ENCODE peak calls at places on chromosomes 2 and 18, in ten cellular contexts. One of them, this sample, is unnamed.
A peak's percentile ranks its signal among the peaks of the same experiment; 100 is the strongest.

GRCh38 chr2:225993430-225993829 is 593.9 kb downstream of the NYAP2 start:
- DNase-seq in prostate gland: no peak
- DNase-seq in H1: no peak
- DNase-seq in HL-60: no peak
- DNase-seq in endothelial cell of umbilical vein: no peak
- DNase-seq in upper lobe of left lung: no peak
- DNase-seq in transverse colon: no peak
- DNase-seq in stomach: no peak
- DNase-seq in HepG2: no peak
- DNase-seq in sigmoid colon: no peak
- DNase-seq in this sample: no peak

GRCh38 chr2:227853765-227854271 is 17.6 kb upstream of the DAW1 start:
- DNase-seq in prostate gland: no peak
- DNase-seq in H1: no peak
- DNase-seq in HL-60: no peak
- DNase-seq in endothelial cell of umbilical vein: no peak
- DNase-seq in upper lobe of left lung: no peak
- DNase-seq in transverse colon: no peak
- DNase-seq in stomach: no peak
- DNase-seq in HepG2: no peak
- DNase-seq in sigmoid colon: no peak
- DNase-seq in this sample: no peak

GRCh38 chr18:24395049-24395780 is 2.4 kb downstream of the OSBPL1A start:
- DNase-seq in prostate gland: no peak
- DNase-seq in H1: no peak
- DNase-seq in HL-60: no peak
- DNase-seq in endothelial cell of umbilical vein: no peak
- DNase-seq in upper lobe of left lung: no peak
- DNase-seq in transverse colon: no peak
- DNase-seq in stomach: no peak
- DNase-seq in HepG2: no peak
- DNase-seq in sigmoid colon: no peak
- DNase-seq in this sample: no peak

GRCh38 chr2:119106301-119106897 is 52.2 kb downstream of the C1QL2 start:
- DNase-seq in prostate gland: no peak
- DNase-seq in H1: no peak
- DNase-seq in HL-60: no peak
- DNase-seq in endothelial cell of umbilical vein: no peak
- DNase-seq in upper lobe of left lung: no peak
- DNase-seq in transverse colon: peak; percentile 24
- DNase-seq in stomach: peak; percentile 43
- DNase-seq in HepG2: peak; percentile 35
- DNase-seq in sigmoid colon: peak; percentile 12
- DNase-seq in this sample: peak; percentile 39

GRCh38 chr2:170467568-170468422 is 247.3 kb upstream of the SP5 start:
- DNase-seq in prostate gland: no peak
- DNase-seq in H1: no peak
- DNase-seq in HL-60: no peak
- DNase-seq in endothelial cell of umbilical vein: no peak
- DNase-seq in upper lobe of left lung: no peak
- DNase-seq in transverse colon: no peak
- DNase-seq in stomach: no peak
- DNase-seq in HepG2: no peak
- DNase-seq in sigmoid colon: no peak
- DNase-seq in this sample: no peak

GRCh38 chr2:651961-652373 is 25.2 kb downstream of the TMEM18 start:
- DNase-seq in prostate gland: peak; percentile 2
- DNase-seq in H1: no peak
- DNase-seq in HL-60: no peak
- DNase-seq in endothelial cell of umbilical vein: no peak
- DNase-seq in upper lobe of left lung: peak; percentile 44
- DNase-seq in transverse colon: no peak
- DNase-seq in stomach: peak; percentile 10
- DNase-seq in HepG2: no peak
- DNase-seq in sigmoid colon: no peak
- DNase-seq in this sample: peak; percentile 75

GRCh38 chr2:138421971-138422335 is 79.6 kb upstream of the SPOPL start:
- DNase-seq in prostate gland: no peak
- DNase-seq in H1: no peak
- DNase-seq in HL-60: no peak
- DNase-seq in endothelial cell of umbilical vein: peak; percentile 83
- DNase-seq in upper lobe of left lung: no peak
- DNase-seq in transverse colon: no peak
- DNase-seq in stomach: no peak
- DNase-seq in HepG2: no peak
- DNase-seq in sigmoid colon: no peak
- DNase-seq in this sample: no peak

GRCh38 chr2:166375736-166376487 is at the start of gene SCN9A:
- DNase-seq in prostate gland: peak; percentile 62
- DNase-seq in H1: peak; percentile 67
- DNase-seq in HL-60: no peak
- DNase-seq in endothelial cell of umbilical vein: peak; percentile 59
- DNase-seq in upper lobe of left lung: peak; percentile 93
- DNase-seq in transverse colon: peak; percentile 89
- DNase-seq in stomach: peak; percentile 69
- DNase-seq in HepG2: peak; percentile 82
- DNase-seq in sigmoid colon: peak; percentile 89
- DNase-seq in this sample: no peak

GRCh38 chr18:77905011-77905410 is 655.4 kb downstream of the GALR1 start:
- DNase-seq in prostate gland: no peak
- DNase-seq in H1: no peak
- DNase-seq in HL-60: no peak
- DNase-seq in endothelial cell of umbilical vein: no peak
- DNase-seq in upper lobe of left lung: peak; percentile 64
- DNase-seq in transverse colon: no peak
- DNase-seq in stomach: no peak
- DNase-seq in HepG2: no peak
- DNase-seq in sigmoid colon: no peak
- DNase-seq in this sample: no peak

GRCh38 chr2:220277445-220277960 is 650.1 kb downstream of the SLC4A3 start:
- DNase-seq in prostate gland: peak; percentile 89
- DNase-seq in H1: no peak
- DNase-seq in HL-60: no peak
- DNase-seq in endothelial cell of umbilical vein: no peak
- DNase-seq in upper lobe of left lung: no peak
- DNase-seq in transverse colon: no peak
- DNase-seq in stomach: peak; percentile 84
- DNase-seq in HepG2: no peak
- DNase-seq in sigmoid colon: no peak
- DNase-seq in this sample: no peak

GRCh38 chr2:182132605-182133004 is 147.0 kb downstream of the PPP1R1C start:
- DNase-seq in prostate gland: no peak
- DNase-seq in H1: no peak
- DNase-seq in HL-60: no peak
- DNase-seq in endothelial cell of umbilical vein: peak; percentile 65
- DNase-seq in upper lobe of left lung: no peak
- DNase-seq in transverse colon: no peak
- DNase-seq in stomach: no peak
- DNase-seq in HepG2: no peak
- DNase-seq in sigmoid colon: no peak
- DNase-seq in this sample: no peak

GRCh38 chr2:159873136-159873728 is 75.2 kb upstream of the CD302 start:
- DNase-seq in prostate gland: no peak
- DNase-seq in H1: no peak
- DNase-seq in HL-60: no peak
- DNase-seq in endothelial cell of umbilical vein: no peak
- DNase-seq in upper lobe of left lung: no peak
- DNase-seq in transverse colon: no peak
- DNase-seq in stomach: no peak
- DNase-seq in HepG2: no peak
- DNase-seq in sigmoid colon: no peak
- DNase-seq in this sample: no peak

GRCh38 chr18:12701161-12701560 is 1.4 kb downstream of the CEP76 start:
- DNase-seq in prostate gland: no peak
- DNase-seq in H1: no peak
- DNase-seq in HL-60: no peak
- DNase-seq in endothelial cell of umbilical vein: no peak
- DNase-seq in upper lobe of left lung: no peak
- DNase-seq in transverse colon: no peak
- DNase-seq in stomach: no peak
- DNase-seq in HepG2: no peak
- DNase-seq in sigmoid colon: no peak
- DNase-seq in this sample: no peak

GRCh38 chr2:64987963-64988419 is 1.2 kb upstream of the SLC1A4 start:
- DNase-seq in prostate gland: no peak
- DNase-seq in H1: no peak
- DNase-seq in HL-60: peak; percentile 82
- DNase-seq in endothelial cell of umbilical vein: peak; percentile 91
- DNase-seq in upper lobe of left lung: no peak
- DNase-seq in transverse colon: no peak
- DNase-seq in stomach: no peak
- DNase-seq in HepG2: peak; percentile 74
- DNase-seq in sigmoid colon: no peak
- DNase-seq in this sample: no peak

GRCh38 chr2:53739057-53739456 is 28.5 kb upstream of the CHAC2 start:
- DNase-seq in prostate gland: no peak
- DNase-seq in H1: no peak
- DNase-seq in HL-60: no peak
- DNase-seq in endothelial cell of umbilical vein: no peak
- DNase-seq in upper lobe of left lung: no peak
- DNase-seq in transverse colon: no peak
- DNase-seq in stomach: no peak
- DNase-seq in HepG2: no peak
- DNase-seq in sigmoid colon: no peak
- DNase-seq in this sample: no peak

GRCh38 chr2:105903051-105903674 is 158.5 kb downstream of the NCK2 start:
- DNase-seq in prostate gland: no peak
- DNase-seq in H1: no peak
- DNase-seq in HL-60: no peak
- DNase-seq in endothelial cell of umbilical vein: no peak
- DNase-seq in upper lobe of left lung: no peak
- DNase-seq in transverse colon: no peak
- DNase-seq in stomach: no peak
- DNase-seq in HepG2: no peak
- DNase-seq in sigmoid colon: no peak
- DNase-seq in this sample: no peak
- TF ChIP-seq POLR2AphosphoS5 in prostate gland: no peak
- TF ChIP-seq POLR2AphosphoS5 in H1: no peak
- TF ChIP-seq POLR2AphosphoS5 in HL-60: no peak
- TF ChIP-seq POLR2AphosphoS5 in endothelial cell of umbilical vein: no peak
- TF ChIP-seq POLR2AphosphoS5 in upper lobe of left lung: no peak
- TF ChIP-seq POLR2AphosphoS5 in transverse colon: no peak
- TF ChIP-seq POLR2AphosphoS5 in stomach: no peak
- TF ChIP-seq POLR2AphosphoS5 in HepG2: no peak
- TF ChIP-seq POLR2AphosphoS5 in sigmoid colon: no peak
- TF ChIP-seq POLR2AphosphoS5 in this sample: no peak

GRCh38 chr2:17476060-17476459 is 42.2 kb downstream of the RAD51AP2 start:
- DNase-seq in prostate gland: no peak
- DNase-seq in H1: no peak
- DNase-seq in HL-60: no peak
- DNase-seq in endothelial cell of umbilical vein: no peak
- DNase-seq in upper lobe of left lung: no peak
- DNase-seq in transverse colon: no peak
- DNase-seq in stomach: no peak
- DNase-seq in HepG2: no peak
- DNase-seq in sigmoid colon: no peak
- DNase-seq in this sample: no peak

GRCh38 chr2:17476820-17477219 is 41.4 kb downstream of the RAD51AP2 start:
- DNase-seq in prostate gland: no peak
- DNase-seq in H1: no peak
- DNase-seq in HL-60: no peak
- DNase-seq in endothelial cell of umbilical vein: no peak
- DNase-seq in upper lobe of left lung: no peak
- DNase-seq in transverse colon: no peak
- DNase-seq in stomach: no peak
- DNase-seq in HepG2: no peak
- DNase-seq in sigmoid colon: no peak
- DNase-seq in this sample: no peak

GRCh38 chr2:17475285-17475684 is 43.0 kb downstream of the RAD51AP2 start:
- DNase-seq in prostate gland: no peak
- DNase-seq in H1: no peak
- DNase-seq in HL-60: peak; percentile 7
- DNase-seq in endothelial cell of umbilical vein: no peak
- DNase-seq in upper lobe of left lung: no peak
- DNase-seq in transverse colon: no peak
- DNase-seq in stomach: no peak
- DNase-seq in HepG2: no peak
- DNase-seq in sigmoid colon: no peak
- DNase-seq in this sample: no peak

GRCh38 chr2:17470855-17471641 is 47.2 kb downstream of the RAD51AP2 start:
- DNase-seq in prostate gland: no peak
- DNase-seq in H1: peak; percentile 41
- DNase-seq in HL-60: no peak
- DNase-seq in endothelial cell of umbilical vein: peak; percentile 6
- DNase-seq in upper lobe of left lung: no peak
- DNase-seq in transverse colon: no peak
- DNase-seq in stomach: no peak
- DNase-seq in HepG2: peak; percentile 71
- DNase-seq in sigmoid colon: no peak
- DNase-seq in this sample: no peak

GRCh38 chr2:17471979-17472378 is 46.3 kb downstream of the RAD51AP2 start:
- DNase-seq in prostate gland: no peak
- DNase-seq in H1: no peak
- DNase-seq in HL-60: no peak
- DNase-seq in endothelial cell of umbilical vein: no peak
- DNase-seq in upper lobe of left lung: no peak
- DNase-seq in transverse colon: no peak
- DNase-seq in stomach: no peak
- DNase-seq in HepG2: no peak
- DNase-seq in sigmoid colon: no peak
- DNase-seq in this sample: no peak
- TF ChIP-seq CTCF in prostate gland: no peak
- TF ChIP-seq CTCF in H1: no peak
- TF ChIP-seq CTCF in HL-60: no peak
- TF ChIP-seq CTCF in endothelial cell of umbilical vein: no peak
- TF ChIP-seq CTCF in upper lobe of left lung: no peak
- TF ChIP-seq CTCF in transverse colon: no peak
- TF ChIP-seq CTCF in stomach: no peak
- TF ChIP-seq CTCF in HepG2: no peak
- TF ChIP-seq CTCF in sigmoid colon: no peak
- TF ChIP-seq CTCF in this sample: no peak

GRCh38 chr2:13005761-13006336 is 289.1 kb downstream of the TRIB2 start:
- DNase-seq in prostate gland: no peak
- DNase-seq in H1: no peak
- DNase-seq in HL-60: no peak
- DNase-seq in endothelial cell of umbilical vein: peak; percentile 63
- DNase-seq in upper lobe of left lung: no peak
- DNase-seq in transverse colon: no peak
- DNase-seq in stomach: no peak
- DNase-seq in HepG2: no peak
- DNase-seq in sigmoid colon: no peak
- DNase-seq in this sample: no peak
- H3K4me3 ChIP-seq in prostate gland: no peak overlapping the region
- H3K4me3 ChIP-seq in H1: no peak overlapping the region
- H3K4me3 ChIP-seq in HL-60: no peak overlapping the region
- H3K4me3 ChIP-seq in endothelial cell of umbilical vein: no peak overlapping the region
- H3K4me3 ChIP-seq in upper lobe of left lung: no peak overlapping the region
- H3K4me3 ChIP-seq in transverse colon: no peak overlapping the region
- H3K4me3 ChIP-seq in stomach: no peak overlapping the region
- H3K4me3 ChIP-seq in HepG2: no peak overlapping the region
- H3K4me3 ChIP-seq in sigmoid colon: no peak overlapping the region
- H3K4me3 ChIP-seq in this sample: no peak overlapping the region

GRCh38 chr2:11275910-11276309 is 68.5 kb downstream of the ROCK2 start:
- DNase-seq in prostate gland: no peak
- DNase-seq in H1: no peak
- DNase-seq in HL-60: no peak
- DNase-seq in endothelial cell of umbilical vein: no peak
- DNase-seq in upper lobe of left lung: no peak
- DNase-seq in transverse colon: no peak
- DNase-seq in stomach: no peak
- DNase-seq in HepG2: no peak
- DNase-seq in sigmoid colon: no peak
- DNase-seq in this sample: no peak
- TF ChIP-seq POLR2AphosphoS5 in prostate gland: no peak
- TF ChIP-seq POLR2AphosphoS5 in H1: no peak
- TF ChIP-seq POLR2AphosphoS5 in HL-60: no peak
- TF ChIP-seq POLR2AphosphoS5 in endothelial cell of umbilical vein: no peak
- TF ChIP-seq POLR2AphosphoS5 in upper lobe of left lung: no peak
- TF ChIP-seq POLR2AphosphoS5 in transverse colon: no peak
- TF ChIP-seq POLR2AphosphoS5 in stomach: no peak
- TF ChIP-seq POLR2AphosphoS5 in HepG2: no peak
- TF ChIP-seq POLR2AphosphoS5 in sigmoid colon: no peak
- TF ChIP-seq POLR2AphosphoS5 in this sample: no peak

This sample was measured in esophagus muscularis mucosa.